ENCODE peak calls at places on chromosomes 16 and 17, in five cellular contexts. M, X, Z, N and I are unnamed samples.

GRCh38 chr17:82527893-82528292 is 8.4 kb downstream of the FOXK2 start:
- DNase-seq in M (no peak), X (no peak), Z (no peak), N (no peak), I (no peak)

GRCh38 chr16:56116577-56116964 is 74.7 kb upstream of the GNAO1 start:
- DNase-seq in M (no peak), X (no peak), Z (no peak), N (no peak), I (no peak)

GRCh38 chr17:14337596-14338079 is 36.8 kb downstream of the HS3ST3B1 start:
- DNase-seq in M (peak; percentile 49), X (no peak), Z (no peak), N (no peak), I (no peak)

GRCh38 chr16:56237451-56237930 is 46.2 kb downstream of the GNAO1 start:
- DNase-seq in M (no peak), X (no peak), Z (no peak), N (no peak), I (no peak)

GRCh38 chr16:62254847-62255246 is 218.6 kb upstream of the CDH8 start:
- DNase-seq in M (no peak), X (no peak), Z (no peak), N (no peak), I (no peak)

GRCh38 chr16:10298416-10298815 is 87.4 kb upstream of the ATF7IP2 start:
- DNase-seq in M (no peak), X (no peak), Z (no peak), N (no peak), I (no peak)

GRCh38 chr17:60900688-60901087 is 223.0 kb downstream of the BCAS3 start:
- DNase-seq in M (no peak), X (no peak), Z (no peak), N (no peak), I (no peak)

GRCh38 chr16:9363520-9363919 is 272.1 kb downstream of the HAPSTR1 start:
- DNase-seq in M (no peak), X (no peak), Z (no peak), N (no peak), I (no peak)

GRCh38 chr16:21953541-21953902 is 361 bp downstream of the UQCRC2 start:
- DNase-seq in M (no peak), X (no peak), Z (no peak), N (no peak), I (no peak)

GRCh38 chr17:80805032-80805751 is 186.4 kb upstream of the CHMP6 start:
- DNase-seq in M (no peak), X (no peak), Z (no peak), N (no peak), I (no peak)

GRCh38 chr16:18853694-18854093 is 52.3 kb upstream of the ARL6IP1 start:
- DNase-seq in M (no peak), X (no peak), Z (no peak), N (no peak), I (no peak)

GRCh38 chr17:57035971-57036481 is 49.0 kb upstream of the AKAP1 start:
- DNase-seq in M (no peak), X (no peak), Z (no peak), N (peak; percentile 78), I (peak; percentile 69)

GRCh38 chr16:84262939-84263338 is 23.1 kb upstream of the KCNG4 start:
- DNase-seq in M (no peak), X (no peak), Z (no peak), N (no peak), I (no peak)

GRCh38 chr17:79023180-79023705 is 726 bp upstream of the C1QTNF1 start:
- DNase-seq in M (no peak), X (no peak), Z (no peak), N (no peak), I (no peak)

GRCh38 chr17:55444471-55445441 is 23.1 kb upstream of the MMD start:
- DNase-seq in M (no peak), X (no peak), Z (no peak), N (no peak), I (no peak)

GRCh38 chr16:87664792-87665191 is 62.5 kb downstream of the JPH3 start:
- DNase-seq in M (no peak), X (no peak), Z (no peak), N (no peak), I (no peak)